ENCODE peak calls at places on chromosomes 1 and 21, in eight cellular contexts. K is breast epithelium; S is heart right ventricle; J is hypothalamus; D is activated CD4-positive, CD25-positive, alpha-beta regulatory T cell treated with anti-CD3 and anti-CD28 coated beads, Interleukin-2, amount 50 U/mL, for 16 hours; O is Daoy; G is T-helper 17 cell; U is M059J. I is an unnamed sample.

GRCh38 chr1:7575041-7575400 is 196.1 kb upstream of the VAMP3 start:
- DNase-seq in O (no peak), U (no peak), J (no peak), S (no peak), D (no peak), G (no peak), K (no peak), I (no peak)

GRCh38 chr1:32250893-32251716 is at the start of gene LCK:
- DNase-seq in J (no peak), U (no peak), D (no peak), S (peak), G (peak), O (no peak), K (no peak), I (no peak)

GRCh38 chr1:245500546-245500945 is 345.8 kb downstream of the KIF26B start:
- DNase-seq in K (no peak), D (no peak), O (peak), G (no peak), U (peak), J (no peak), S (peak), I (peak)

GRCh38 chr1:114021665-114022099 is 42.4 kb downstream of the OLFML3 start:
- DNase-seq in U (no peak), D (no peak), G (no peak), S (no peak), O (no peak), K (no peak), J (no peak), I (no peak)

GRCh38 chr1:190084552-190084951 is 393.1 kb downstream of the BRINP3 start:
- DNase-seq in U (peak), G (no peak), O (peak), D (no peak), J (no peak), K (no peak), S (no peak), I (no peak)

GRCh38 chr1:33502726-33503125 is 30.3 kb downstream of the ZSCAN20 start:
- DNase-seq in S (no peak), K (no peak), O (no peak), G (no peak), U (peak), D (no peak), J (no peak), I (peak)

GRCh38 chr1:72186733-72187307 is 95.5 kb downstream of the NEGR1 start:
- DNase-seq in O (peak), U (peak), S (no peak), D (no peak), J (no peak), K (no peak), G (no peak), I (no peak)

GRCh38 chr1:152577168-152577567 is 3.1 kb downstream of the LCE3D start:
- DNase-seq in G (no peak), S (no peak), O (no peak), D (no peak), J (no peak), K (no peak), U (no peak), I (peak)

GRCh38 chr1:107442545-107442944 is 301.7 kb downstream of the NTNG1 start:
- DNase-seq in O (no peak), U (no peak), S (no peak), J (no peak), G (no peak), D (no peak), K (no peak), I (no peak)

GRCh38 chr1:228036701-228037231 is 30.0 kb downstream of the WNT3A start:
- DNase-seq in J (no peak), D (no peak), U (no peak), K (peak), G (no peak), S (no peak), O (no peak), I (no peak)

GRCh38 chr1:3578906-3579305 is 32.4 kb downstream of the MEGF6 start:
- DNase-seq in G (no peak), O (peak), U (peak), K (no peak), S (no peak), D (no peak), J (no peak), I (no peak)

GRCh38 chr1:242890211-242890741 is 364.8 kb downstream of the CEP170 start:
- DNase-seq in U (peak), J (no peak), K (no peak), D (no peak), S (peak), G (no peak), O (peak), I (peak)

GRCh38 chr1:18597159-18598042 is 33.2 kb upstream of the PAX7 start:
- DNase-seq in D (peak), U (peak), G (no peak), K (peak), S (peak), O (peak), J (peak), I (no peak)

GRCh38 chr1:109298666-109299086 is 8.1 kb downstream of the MYBPHL start:
- DNase-seq in S (peak), D (no peak), U (no peak), G (no peak), O (peak), K (peak), J (peak), I (peak)

GRCh38 chr1:44094047-44094446 is 24.6 kb upstream of the KLF17 start:
- DNase-seq in J (no peak), G (no peak), K (no peak), S (no peak), O (no peak), D (no peak), U (no peak), I (no peak)

GRCh38 chr1:59367269-59368006 is 70.5 kb downstream of the FGGY start:
- DNase-seq in D (no peak), U (peak), O (peak), K (no peak), G (no peak), J (no peak), S (peak), I (peak)

GRCh38 chr1:110876748-110877341 is 3.9 kb downstream of the CD53 start:
- DNase-seq in O (no peak), D (no peak), J (no peak), G (no peak), K (no peak), U (no peak), S (no peak), I (no peak)

GRCh38 chr1:26593385-26593784 is 63.8 kb downstream of the RPS6KA1 start:
- DNase-seq in U (no peak), K (no peak), S (no peak), O (no peak), J (no peak), G (no peak), D (no peak), I (no peak)

GRCh38 chr1:186828612-186829542 is at the start of gene PLA2G4A:
- DNase-seq in J (no peak), S (peak), K (no peak), G (no peak), O (peak), U (peak), D (no peak), I (peak)

GRCh38 chr21:14453964-14454641 is 71.2 kb upstream of the HSPA13 start:
- DNase-seq in G (no peak), K (no peak), D (no peak), S (no peak), J (no peak), O (no peak), U (no peak), I (no peak)

GRCh38 chr21:35044770-35045538 is 4.1 kb downstream of the RUNX1 start:
- DNase-seq in K (no peak), S (no peak), D (no peak), J (no peak), O (no peak), G (no peak), U (no peak), I (no peak)

GRCh38 chr1:50667710-50668356 is 244.6 kb upstream of the DMRTA2 start:
- DNase-seq in U (no peak), S (no peak), K (no peak), O (no peak), D (no peak), J (no peak), G (no peak), I (no peak)

GRCh38 chr1:47189844-47190562 is at the start of gene PDZK1IP1:
- DNase-seq in G (no peak), S (peak), K (peak), U (peak), J (peak), O (peak), D (no peak), I (peak)

GRCh38 chr1:9233241-9233941 is 1.2 kb upstream of the H6PD start:
- DNase-seq in J (peak), K (peak), U (peak), S (peak), G (no peak), D (no peak), O (peak), I (no peak)

GRCh38 chr21:14078746-14079375 is 131.9 kb downstream of the LIPI start:
- DNase-seq in J (no peak), G (no peak), O (no peak), K (no peak), U (no peak), D (no peak), S (no peak), I (no peak)

GRCh38 chr1:11920239-11920903 is 5.9 kb downstream of the KIAA2013 start:
- DNase-seq in G (no peak), U (no peak), K (no peak), J (peak), O (no peak), D (no peak), S (no peak), I (no peak)

GRCh38 chr1:232962761-232963357 is 12.4 kb downstream of the NTPCR start:
- DNase-seq in G (no peak), K (no peak), O (no peak), D (no peak), J (no peak), U (peak), S (no peak), I (no peak)

GRCh38 chr1:187383366-187383765 is 554.6 kb downstream of the PLA2G4A start:
- DNase-seq in J (no peak), O (no peak), G (no peak), K (no peak), U (peak), S (no peak), D (no peak), I (no peak)

I was measured in foreskin keratinocyte.